ENCODE peak calls at places on chromosomes 11 and 22, in four cellular contexts. R is WTC11, A is GM12878, Z is HepG2. K is an unnamed sample.
A peak's percentile ranks its signal among the peaks of the same experiment; 100 is the strongest.

GRCh38 chr11:101862410-101863233 is 52.2 kb upstream of the CEP126 start:
- DNase-seq in A (no peak), R (peak; percentile 19), Z (peak; percentile 76), K (no peak)

GRCh38 chr11:47175746-47176327 is 842 bp downstream of the ARFGAP2 start:
- DNase-seq in R (no peak), Z (no peak), A (no peak), K (no peak)

GRCh38 chr11:7971846-7972245 is 6.6 kb upstream of the NLRP10 start:
- DNase-seq in R (no peak), A (no peak), Z (no peak), K (no peak)

GRCh38 chr11:48124880-48125279 is 91.7 kb upstream of the OR4B1 start:
- DNase-seq in A (no peak), R (no peak), Z (no peak), K (no peak)

GRCh38 chr11:13826505-13827278 is 135.8 kb upstream of the SPON1 start:
- DNase-seq in Z (no peak), R (no peak), A (no peak), K (peak; percentile 23)

GRCh38 chr11:11464555-11464954 is 111.5 kb upstream of the CSNK2A3 start:
- DNase-seq in A (no peak), Z (no peak), R (no peak), K (no peak)

GRCh38 chr22:45335021-45335818 is 25.5 kb downstream of the FAM118A start:
- DNase-seq in R (peak; percentile 61), A (no peak), Z (no peak), K (no peak)

GRCh38 chr11:66976048-66976467 is 954 bp downstream of the C11orf86 start:
- DNase-seq in R (peak; percentile 89), Z (peak; percentile 35), A (no peak), K (peak; percentile 59)

GRCh38 chr11:36238881-36239280 is 50.3 kb downstream of the COMMD9 start:
- DNase-seq in Z (no peak), R (no peak), A (no peak), K (no peak)

GRCh38 chr11:65209711-65210360 is 28.1 kb downstream of the CAPN1 start:
- DNase-seq in R (no peak), A (no peak), Z (no peak), K (no peak)

GRCh38 chr22:20651286-20651685 is 122.6 kb upstream of the SERPIND1 start:
- DNase-seq in R (no peak), A (no peak), Z (no peak), K (no peak)

GRCh38 chr11:76173663-76174062 is 32.6 kb downstream of the WNT11 start:
- DNase-seq in R (no peak), Z (no peak), A (no peak), K (no peak)

GRCh38 chr11:122241561-122241960 is 125.5 kb upstream of the BLID start:
- DNase-seq in Z (no peak), R (no peak), A (no peak), K (no peak)

DNA sequence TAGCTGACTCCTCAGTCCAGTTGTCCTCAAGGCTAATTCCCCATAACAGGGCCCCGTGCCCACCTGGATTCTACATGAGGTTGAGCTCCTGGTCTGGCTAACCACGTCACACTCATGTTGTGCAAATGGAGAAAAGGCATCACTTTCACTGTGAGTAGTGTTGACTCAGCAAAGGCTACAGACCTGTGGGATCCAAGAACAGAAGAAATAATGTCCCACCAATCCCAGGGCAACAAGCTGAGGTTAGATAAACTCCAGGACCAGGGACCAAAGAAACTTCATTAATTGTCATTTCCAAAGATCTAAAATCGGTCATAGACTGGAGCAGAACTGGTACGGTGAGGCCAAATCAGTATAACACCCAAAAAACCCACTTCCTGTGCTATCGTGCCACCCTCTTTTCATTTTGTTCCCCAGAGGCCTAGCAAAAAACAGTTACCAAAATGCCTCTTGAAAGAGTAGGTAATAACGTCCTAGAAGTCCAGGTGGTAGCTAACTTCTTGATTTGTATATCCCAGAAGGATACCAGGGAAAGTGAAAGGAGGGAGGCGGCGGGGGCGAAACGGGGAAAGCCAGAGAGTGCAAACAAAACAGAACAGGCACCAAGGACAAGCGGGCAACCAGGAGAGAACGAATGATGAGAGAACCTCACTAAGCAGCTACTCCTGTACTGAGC is 1.4 kb downstream of the PCSK7 start:
- DNase-seq in A (peak; percentile 45), Z (no peak), R (no peak), K (no peak)
- TF ChIP-seq CREM in A (peak; percentile 60), Z (no peak), R (no peak), K (no peak)

GRCh38 chr11:78795862-78796261 is 221.2 kb upstream of the NARS2 start:
- DNase-seq in Z (no peak), R (no peak), A (no peak), K (no peak)
- TF ChIP-seq CREM in Z (no peak), R (no peak), A (no peak), K (no peak)

DNA sequence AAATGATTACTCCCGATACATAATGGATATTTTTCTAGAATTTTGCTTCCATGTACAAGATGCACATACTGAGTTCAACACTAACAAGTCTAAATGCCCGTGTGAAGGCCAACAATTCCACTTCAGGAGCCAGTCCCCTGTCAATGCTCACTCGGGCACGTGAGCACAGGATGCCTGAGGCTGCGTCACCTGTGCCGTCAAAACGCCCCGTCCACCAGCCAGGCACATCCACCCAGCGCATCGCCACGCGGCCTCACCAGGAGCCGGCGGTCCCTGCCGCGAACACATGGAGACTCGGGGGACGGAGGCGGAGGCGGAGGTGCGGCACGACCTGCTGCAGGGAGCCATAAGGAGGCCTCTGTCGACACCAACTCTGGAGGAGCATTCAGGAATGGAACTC is 9.8 kb downstream of the TOLLIP start:
- DNase-seq in R (no peak), A (no peak), Z (no peak), K (no peak)
- TF ChIP-seq CREM in R (no peak), A (no peak), Z (no peak), K (no peak)

DNA sequence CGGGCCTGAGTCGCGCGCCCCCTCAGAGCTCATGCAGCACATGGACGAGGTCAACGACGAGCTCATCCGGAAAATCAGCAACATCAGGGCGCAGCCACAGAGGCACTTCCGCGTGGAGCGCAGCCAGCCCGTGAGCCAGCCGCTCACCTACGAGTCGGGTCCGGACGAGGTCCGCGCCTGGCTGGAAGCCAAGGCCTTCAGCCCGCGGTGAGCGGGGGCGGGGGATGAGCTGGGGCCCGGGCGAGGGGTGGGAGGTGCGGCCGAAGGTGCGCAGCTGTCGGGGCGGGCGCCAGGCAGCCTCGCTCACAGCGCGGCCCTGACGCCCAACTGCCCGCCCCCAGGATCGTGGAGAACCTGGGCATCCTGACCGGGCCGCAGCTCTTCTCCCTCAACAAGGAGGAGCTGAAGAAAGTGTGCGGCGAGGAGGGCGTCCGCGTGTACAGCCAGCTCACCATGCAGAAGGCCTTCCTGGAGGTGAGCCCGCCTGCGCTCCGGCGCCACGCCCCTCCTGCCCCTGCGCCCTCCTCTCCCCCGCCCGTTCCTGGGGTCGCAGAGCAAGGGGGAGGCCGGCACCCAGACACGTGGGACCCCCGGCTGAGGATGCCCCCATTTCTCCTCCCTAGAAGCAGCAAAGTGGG is 20.4 kb downstream of the EPS8L2 start:
- DNase-seq in Z (no peak), R (peak; percentile 65), A (no peak), K (peak; percentile 90)
- TF ChIP-seq CREM in Z (no peak), R (no peak), A (no peak), K (peak; percentile 30)

GRCh38 chr11:88415495-88415894 is 78.0 kb upstream of the CTSC start:
- DNase-seq in Z (no peak), R (no peak), A (no peak), K (no peak)

GRCh38 chr11:88414981-88415391 is 77.5 kb upstream of the CTSC start:
- DNase-seq in Z (no peak), R (no peak), A (no peak), K (no peak)

GRCh38 chr11:88410636-88411035 is 73.1 kb upstream of the CTSC start:
- DNase-seq in R (no peak), Z (no peak), A (no peak), K (no peak)

GRCh38 chr11:88411265-88411664 is 73.7 kb upstream of the CTSC start:
- DNase-seq in Z (no peak), A (no peak), R (no peak), K (no peak)

DNA sequence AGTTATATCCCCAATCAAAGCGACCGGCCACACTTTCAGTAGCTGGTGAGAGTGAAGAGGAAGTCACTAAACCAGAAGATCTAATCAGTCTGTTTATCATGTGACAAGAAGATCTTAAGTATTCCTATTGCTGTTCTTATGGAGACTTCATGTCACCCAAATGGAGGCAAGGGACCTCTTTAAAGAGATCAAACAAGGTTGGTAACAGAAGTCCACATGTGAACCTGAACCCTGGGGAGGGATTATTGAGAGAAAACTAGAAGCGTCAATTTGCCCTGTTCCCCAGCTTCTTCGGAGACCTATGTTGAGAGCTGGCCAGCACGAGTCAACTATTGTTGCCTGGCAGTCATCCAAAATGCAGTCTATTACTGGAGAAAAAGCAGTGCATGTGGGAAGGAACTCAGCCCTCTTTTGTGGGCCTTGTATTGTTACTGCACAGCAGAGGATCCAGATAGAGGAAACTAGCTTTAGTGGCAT is 76.9 kb upstream of the CTSC start:
- DNase-seq in Z (no peak), R (no peak), A (no peak), K (no peak)
- TF ChIP-seq CREM in Z (no peak), R (no peak), A (no peak), K (no peak)

GRCh38 chr11:1943977-1944376 is 3.2 kb upstream of the MRPL23 start:
- DNase-seq in A (no peak), R (no peak), Z (no peak), K (no peak)
- TF ChIP-seq CREM in A (no peak), R (no peak), Z (no peak), K (no peak)

DNA sequence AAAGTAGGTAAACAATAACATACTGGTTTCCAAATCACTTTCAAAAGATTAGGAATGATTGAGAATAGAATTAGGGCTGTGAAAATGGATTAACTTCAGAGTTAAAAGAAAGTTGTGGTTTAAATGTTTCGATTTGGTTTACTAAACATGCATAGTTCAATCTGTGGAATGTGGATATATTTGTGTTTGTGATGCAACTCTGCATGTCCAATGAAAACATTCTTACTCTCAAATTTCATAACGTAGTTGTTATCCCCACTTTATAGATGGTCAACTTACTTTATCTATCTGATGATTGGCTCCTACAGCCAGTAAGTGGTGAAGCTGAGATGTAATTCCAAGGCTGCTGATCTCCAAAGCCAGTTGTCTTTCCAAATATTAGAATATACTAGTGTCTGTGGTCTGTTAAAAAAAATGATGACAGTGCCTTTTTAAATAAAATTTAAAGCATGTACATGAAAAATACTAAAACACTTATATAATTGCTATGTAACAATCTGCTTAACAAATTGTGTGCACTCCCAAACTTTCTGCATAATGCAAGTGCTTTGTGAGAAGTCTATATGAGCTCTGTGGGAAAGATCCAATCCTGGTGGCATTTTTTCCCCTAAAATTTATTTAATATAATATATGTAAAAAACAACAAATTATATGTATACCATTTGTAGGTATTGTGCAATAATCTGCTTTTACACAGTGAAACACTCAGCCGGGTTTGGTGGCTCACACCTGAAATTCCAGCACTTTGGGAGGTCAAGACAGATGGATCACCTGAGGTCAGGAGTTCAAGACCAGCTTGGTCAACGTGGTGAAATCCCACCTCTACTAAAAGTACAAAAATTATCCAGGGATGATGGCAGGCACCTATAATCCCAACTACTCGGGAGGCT is 9.7 kb upstream of the SIK3 start:
- DNase-seq in R (no peak), Z (no peak), A (no peak), K (no peak)
- TF ChIP-seq CREM in R (no peak), Z (no peak), A (no peak), K (no peak)

DNA sequence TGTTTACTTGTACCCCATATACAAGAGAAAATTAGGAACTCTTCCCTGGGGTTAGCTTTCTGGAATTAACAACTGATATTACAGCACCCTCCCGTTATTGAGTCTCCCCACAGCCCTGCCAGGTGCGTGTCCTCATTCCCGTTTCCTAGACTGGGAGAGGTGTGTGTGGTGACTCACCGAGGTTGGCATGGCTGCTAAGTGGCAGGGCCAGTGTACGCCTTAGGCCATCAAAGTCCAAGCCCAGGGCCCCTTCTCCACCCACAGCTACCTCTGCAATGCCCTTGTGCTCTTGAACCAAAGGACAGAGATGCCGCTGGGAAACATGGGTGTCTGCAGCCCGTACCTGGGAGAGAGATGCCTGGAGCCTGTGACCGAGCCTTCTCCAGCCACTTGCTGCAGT is 12.3 kb downstream of the IFT27 start:
- DNase-seq in A (no peak), R (no peak), Z (no peak), K (no peak)
- TF ChIP-seq CREM in A (no peak), R (no peak), Z (no peak), K (no peak)

K was measured in K562.